ENCODE peak calls at places on chromosomes 5 and 9, in six cellular contexts. D is skeletal muscle cell, P is brain pericyte, R is iPS-NIHi11, E is astrocyte, J is SW480. Q is an unnamed sample.

GRCh38 chr9:4982720-4983482 is 2.2 kb upstream of the JAK2 start:
- DNase-seq in D (no peak), P (no peak), R (no peak), E (no peak), J (no peak), Q (no peak)

GRCh38 chr9:134647359-134648115 is 5.9 kb downstream of the COL5A1 start:
- DNase-seq in D (no peak), P (no peak), R (no peak), E (no peak), J (no peak), Q (no peak)

GRCh38 chr9:117344892-117345660 is 69.8 kb downstream of the ASTN2 start:
- DNase-seq in D (no peak), P (no peak), R (peak; percentile 26), E (peak; percentile 1), J (peak; percentile 22), Q (no peak)

GRCh38 chr5:38284378-38284777 is 26.0 kb downstream of the EGFLAM start:
- DNase-seq in D (no peak), P (no peak), R (no peak), E (no peak), J (no peak), Q (no peak)

GRCh38 chr5:179974946-179975712 is 67.4 kb upstream of the TBC1D9B start:
- DNase-seq in D (no peak), P (no peak), R (peak; percentile 62), E (no peak), J (peak; percentile 30), Q (no peak)

GRCh38 chr5:33330416-33330815 is 110.3 kb upstream of the TARS1 start:
- DNase-seq in D (no peak), P (no peak), R (no peak), E (peak; percentile 50), J (no peak), Q (peak; percentile 34)

GRCh38 chr9:94802795-94803194 is 76.3 kb downstream of the AOPEP start:
- DNase-seq in D (no peak), P (no peak), R (no peak), E (peak; percentile 88), J (peak; percentile 87), Q (no peak)

GRCh38 chr5:85345818-85346217 is 961.1 kb upstream of the EDIL3 start:
- DNase-seq in D (no peak), P (no peak), R (no peak), E (no peak), J (no peak), Q (no peak)

GRCh38 chr9:95522871-95523370 is 6.2 kb upstream of the PTCH1 start:
- DNase-seq in D (no peak), P (no peak), R (no peak), E (no peak), J (no peak), Q (no peak)

GRCh38 chr9:3597792-3598191 is 72.0 kb upstream of the RFX3 start:
- DNase-seq in D (no peak), P (no peak), R (no peak), E (no peak), J (no peak), Q (no peak)

GRCh38 chr5:124824637-124825158 is 78.3 kb upstream of the ZNF608 start:
- DNase-seq in D (peak; percentile 82), P (no peak), R (no peak), E (peak; percentile 89), J (no peak), Q (peak; percentile 36)

GRCh38 chr5:123261752-123262151 is 161.5 kb downstream of the CEP120 start:
- DNase-seq in D (no peak), P (no peak), R (no peak), E (peak; percentile 3), J (no peak), Q (no peak)

GRCh38 chr5:54996476-54996875 is 11.1 kb upstream of the ESM1 start:
- DNase-seq in D (no peak), P (no peak), R (no peak), E (peak; percentile 68), J (no peak), Q (no peak)

Q was measured in fibroblast of the conjunctiva.